ENCODE peak calls at places on chromosome 13, in eight cellular contexts. X, H, L, F, O, U, E and N are unnamed samples.

GRCh38 chr13:99432637-99433542 is 68.4 kb upstream of the TM9SF2 start:
- DNase-seq in X (peak), H (peak), L (peak), F (peak), O (peak), U (peak), E (no peak), N (peak)

GRCh38 chr13:40159736-40160135 is 504.3 kb downstream of the COG6 start:
- DNase-seq in X (no peak), H (no peak), L (no peak), F (no peak), O (no peak), U (no peak), E (no peak), N (no peak)

GRCh38 chr13:33682020-33682564 is 135.9 kb upstream of the RFC3 start:
- DNase-seq in X (no peak), H (no peak), L (no peak), F (no peak), O (no peak), U (no peak), E (no peak), N (no peak)

GRCh38 chr13:23558675-23559536 is 11.3 kb upstream of the TNFRSF19 start:
- DNase-seq in X (peak), H (peak), L (peak), F (no peak), O (peak), U (no peak), E (no peak), N (no peak)

GRCh38 chr13:50357586-50358118 is 342.4 kb downstream of the KCNRG start:
- DNase-seq in X (peak), H (peak), L (peak), F (no peak), O (peak), U (no peak), E (no peak), N (no peak)

GRCh38 chr13:46735425-46735824 is 61.5 kb downstream of the ESD start:
- DNase-seq in X (no peak), H (no peak), L (no peak), F (no peak), O (no peak), U (no peak), E (no peak), N (no peak)

GRCh38 chr13:22081430-22081829 is 410.6 kb downstream of the FGF9 start:
- DNase-seq in X (no peak), H (no peak), L (no peak), F (no peak), O (no peak), U (no peak), E (no peak), N (no peak)

GRCh38 chr13:51942189-51942588 is 69.1 kb downstream of the ATP7B start:
- DNase-seq in X (peak), H (no peak), L (peak), F (peak), O (peak), U (no peak), E (no peak), N (no peak)

GRCh38 chr13:67736646-67737420 is 506.7 kb upstream of the PCDH9 start:
- DNase-seq in X (peak), H (peak), L (no peak), F (no peak), O (no peak), U (no peak), E (peak), N (no peak)

GRCh38 chr13:24911135-24911524 is 147.2 kb downstream of the RNF17 start:
- DNase-seq in X (peak), H (peak), L (peak), F (no peak), O (peak), U (no peak), E (no peak), N (no peak)

GRCh38 chr13:73273737-73274136 is 214.9 kb downstream of the KLF5 start:
- DNase-seq in X (peak), H (peak), L (peak), F (no peak), O (peak), U (no peak), E (no peak), N (no peak)

GRCh38 chr13:36131215-36131930 is at the start of gene DCLK1:
- DNase-seq in X (peak), H (peak), L (peak), F (peak), O (peak), U (no peak), E (peak), N (no peak)

GRCh38 chr13:110436276-110436675 is 125.2 kb downstream of the RAB20 start:
- DNase-seq in X (no peak), H (peak), L (no peak), F (no peak), O (no peak), U (no peak), E (no peak), N (no peak)

GRCh38 chr13:33139186-33139585 is 123.0 kb downstream of the KL start:
- DNase-seq in X (no peak), H (no peak), L (no peak), F (no peak), O (no peak), U (no peak), E (no peak), N (no peak)

GRCh38 chr13:48838193-48839000 is 137.3 kb upstream of the FNDC3A start:
- DNase-seq in X (no peak), H (no peak), L (no peak), F (no peak), O (no peak), U (no peak), E (no peak), N (no peak)

GRCh38 chr13:106033634-106034033 is 501.8 kb downstream of the EFNB2 start:
- DNase-seq in X (peak), H (peak), L (no peak), F (no peak), O (peak), U (no peak), E (no peak), N (no peak)

GRCh38 chr13:81540777-81541176 is 1199.9 kb upstream of the SPRY2 start:
- DNase-seq in X (peak), H (no peak), L (no peak), F (no peak), O (no peak), U (no peak), E (no peak), N (no peak)

GRCh38 chr13:57375876-57376275 is 208.9 kb downstream of the PRR20E start:
- DNase-seq in X (no peak), H (no peak), L (no peak), F (no peak), O (no peak), U (no peak), E (no peak), N (no peak)

GRCh38 chr13:80707000-80707983 is 366.4 kb upstream of the SPRY2 start:
- DNase-seq in X (no peak), H (no peak), L (no peak), F (no peak), O (no peak), U (no peak), E (no peak), N (no peak)

GRCh38 chr13:50116430-50116973 is 101.3 kb downstream of the KCNRG start:
- DNase-seq in X (peak), H (no peak), L (peak), F (no peak), O (no peak), U (no peak), E (no peak), N (no peak)

GRCh38 chr13:66048888-66049287 is 1181.2 kb downstream of the PCDH9 start:
- DNase-seq in X (peak), H (no peak), L (no peak), F (no peak), O (no peak), U (no peak), E (no peak), N (no peak)

GRCh38 chr13:63124863-63125262 is 1709.2 kb upstream of the PCDH20 start:
- DNase-seq in X (peak), H (peak), L (no peak), F (no peak), O (no peak), U (no peak), E (no peak), N (no peak)

GRCh38 chr13:80363890-80364503 is 23.1 kb upstream of the SPRY2 start:
- DNase-seq in X (peak), H (peak), L (peak), F (no peak), O (peak), U (no peak), E (no peak), N (no peak)

GRCh38 chr13:98965325-98965724 is 12.5 kb downstream of the DOCK9 start:
- DNase-seq in X (no peak), H (no peak), L (no peak), F (no peak), O (no peak), U (no peak), E (no peak), N (no peak)

GRCh38 chr13:53612200-53612599 is 583.6 kb downstream of the OLFM4 start:
- DNase-seq in X (no peak), H (no peak), L (no peak), F (no peak), O (no peak), U (no peak), E (no peak), N (no peak)

GRCh38 chr13:91381371-91381770 is 17.1 kb upstream of the GPC5 start:
- DNase-seq in X (peak), H (peak), L (no peak), F (no peak), O (no peak), U (no peak), E (no peak), N (no peak)

GRCh38 chr13:40667622-40667978 is 1.2 kb upstream of the FOXO1 start:
- DNase-seq in X (no peak), H (no peak), L (no peak), F (no peak), O (no peak), U (no peak), E (no peak), N (no peak)

GRCh38 chr13:67258482-67258881 is 28.3 kb upstream of the PCDH9 start:
- DNase-seq in X (no peak), H (no peak), L (peak), F (no peak), O (no peak), U (no peak), E (no peak), N (no peak)

GRCh38 chr13:29428310-29428991 is 167.0 kb downstream of the SLC7A1 start:
- DNase-seq in X (peak), H (peak), L (peak), F (no peak), O (peak), U (no peak), E (no peak), N (no peak)
- TF ChIP-seq CTCF in X (peak), H (no peak), L (peak), F (no peak), O (no peak), U (no peak), E (peak), N (no peak)

DNA sequence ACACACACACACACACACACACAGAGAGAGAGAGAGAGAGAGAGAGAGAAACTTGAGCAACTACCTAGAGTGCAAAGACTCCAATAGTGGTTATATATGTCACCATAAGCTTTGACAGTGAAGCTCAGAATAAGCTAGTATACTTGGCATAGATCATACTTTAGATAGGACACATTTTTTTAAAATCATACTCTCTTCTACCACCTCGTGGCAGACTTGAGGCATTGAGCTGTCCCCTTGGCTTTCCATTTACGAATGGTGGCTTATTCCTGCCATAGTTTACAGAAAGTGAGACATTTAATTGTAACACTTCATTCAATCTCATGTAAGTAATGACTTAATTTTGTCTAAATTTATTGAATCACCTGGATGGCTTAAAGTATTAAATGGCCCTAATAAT is 108.2 kb downstream of the EDNRB start:
- DNase-seq in X (peak), H (peak), L (peak), F (no peak), O (no peak), U (no peak), E (no peak), N (no peak)
- TF ChIP-seq CTCF in X (peak), H (peak), L (peak), F (no peak), O (no peak), U (peak), E (peak), N (no peak)

GRCh38 chr13:42048323-42048624 is 174 bp upstream of the DGKH start:
- DNase-seq in X (no peak), H (peak), L (no peak), F (no peak), O (no peak), U (no peak), E (no peak), N (peak)

GRCh38 chr13:42049454-42049780 is 969 bp downstream of the DGKH start:
- DNase-seq in X (no peak), H (no peak), L (no peak), F (no peak), O (no peak), U (no peak), E (no peak), N (no peak)

GRCh38 chr13:42046448-42046847 is 2.0 kb upstream of the DGKH start:
- DNase-seq in X (no peak), H (no peak), L (no peak), F (no peak), O (no peak), U (no peak), E (no peak), N (no peak)

GRCh38 chr13:42047561-42048322 is 706 bp upstream of the DGKH start:
- DNase-seq in X (peak), H (peak), L (peak), F (peak), O (peak), U (no peak), E (peak), N (no peak)

GRCh38 chr13:42048625-42049453 is at the start of gene DGKH:
- DNase-seq in X (peak), H (peak), L (peak), F (peak), O (peak), U (no peak), E (peak), N (peak)
- TF ChIP-seq CTCF in X (no peak), H (peak), L (peak), F (no peak), O (peak), U (peak), E (peak), N (no peak)

DNA sequence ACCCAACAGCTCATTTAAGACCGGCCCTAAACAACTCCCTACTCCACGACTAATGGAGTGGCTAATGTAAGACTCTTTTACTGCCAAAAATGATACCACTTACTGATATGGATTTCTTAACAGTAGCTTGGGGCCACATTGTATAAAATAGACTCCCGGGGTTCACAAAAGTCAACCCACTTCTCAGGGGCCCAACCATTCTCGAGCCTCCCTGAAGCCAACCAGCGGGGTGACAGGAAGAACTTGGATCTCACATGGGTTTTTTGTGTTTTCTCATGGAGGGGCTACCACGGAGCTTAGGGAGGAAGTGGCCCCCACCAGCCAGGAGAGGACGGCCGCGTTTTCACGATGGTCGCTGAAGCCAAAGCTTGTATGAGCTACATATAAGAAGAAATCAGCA is 8.1 kb downstream of the MCF2L start:
- DNase-seq in X (no peak), H (no peak), L (no peak), F (no peak), O (no peak), U (no peak), E (no peak), N (no peak)
- TF ChIP-seq CTCF in X (no peak), H (no peak), L (no peak), F (no peak), O (no peak), U (no peak), E (no peak), N (no peak)